ENCODE peak calls at places on chromosomes 12 and 14, in five cellular contexts. One of them, this sample, is unnamed.

GRCh38 chr14:61616524-61617185 is 78.7 kb upstream of the HIF1A start:
- DNase-seq in RWPE2: no peak
- DNase-seq in H1: no peak
- DNase-seq in prostate gland: no peak
- DNase-seq in upper lobe of left lung: no peak
- DNase-seq in this sample: no peak

GRCh38 chr12:18045446-18046001 is 44.5 kb downstream of the RERGL start:
- DNase-seq in RWPE2: no peak
- DNase-seq in H1: no peak
- DNase-seq in prostate gland: no peak
- DNase-seq in upper lobe of left lung: no peak
- DNase-seq in this sample: no peak

GRCh38 chr14:69483765-69484443 is 624 bp upstream of the PLEKHD1 start:
- DNase-seq in RWPE2: no peak
- DNase-seq in H1: no peak
- DNase-seq in prostate gland: no peak
- DNase-seq in upper lobe of left lung: peak
- DNase-seq in this sample: peak

GRCh38 chr12:13347241-13348043 is 150.9 kb downstream of the EMP1 start:
- DNase-seq in RWPE2: no peak
- DNase-seq in H1: no peak
- DNase-seq in prostate gland: no peak
- DNase-seq in upper lobe of left lung: no peak
- DNase-seq in this sample: no peak

GRCh38 chr14:20177433-20177974 is 13.2 kb upstream of the OR11G2 start:
- DNase-seq in RWPE2: no peak
- DNase-seq in H1: no peak
- DNase-seq in prostate gland: no peak
- DNase-seq in upper lobe of left lung: no peak
- DNase-seq in this sample: no peak

GRCh38 chr14:100660498-100661339 is 66.0 kb upstream of the DLK1 start:
- DNase-seq in RWPE2: no peak
- DNase-seq in H1: no peak
- DNase-seq in prostate gland: no peak
- DNase-seq in upper lobe of left lung: no peak
- DNase-seq in this sample: no peak

GRCh38 chr14:93657875-93658274 is 130.4 kb downstream of the PRIMA1 start:
- DNase-seq in RWPE2: no peak
- DNase-seq in H1: no peak
- DNase-seq in prostate gland: no peak
- DNase-seq in upper lobe of left lung: no peak
- DNase-seq in this sample: no peak

GRCh38 chr12:795305-795704 is 42.9 kb downstream of the WNK1 start:
- DNase-seq in RWPE2: no peak
- DNase-seq in H1: no peak
- DNase-seq in prostate gland: no peak
- DNase-seq in upper lobe of left lung: no peak
- DNase-seq in this sample: no peak

GRCh38 chr12:57515934-57516541 is 4.3 kb downstream of the DDIT3 start:
- DNase-seq in RWPE2: no peak
- DNase-seq in H1: no peak
- DNase-seq in prostate gland: no peak
- DNase-seq in upper lobe of left lung: no peak
- DNase-seq in this sample: no peak

DNA sequence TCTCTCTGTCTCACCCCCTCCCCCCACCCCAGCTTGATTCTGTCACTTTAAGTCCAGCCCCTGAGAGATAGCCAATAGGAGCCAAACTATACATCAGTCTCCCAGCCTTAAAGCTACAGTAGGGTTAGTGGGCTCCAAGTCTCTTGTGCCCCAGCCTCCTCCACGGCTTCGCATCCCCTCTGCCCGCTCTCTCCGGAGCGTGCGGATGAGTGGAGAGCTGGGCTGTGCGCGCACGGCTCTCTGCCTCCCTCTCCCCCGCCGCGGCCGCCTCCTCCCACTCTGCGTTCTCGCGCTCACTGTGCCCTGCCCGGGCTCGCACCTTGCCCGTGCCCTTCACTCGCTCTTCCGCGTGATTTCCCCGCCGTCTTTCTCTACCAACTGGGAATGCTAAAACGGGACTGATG is at the start of gene ESRRB:
- DNase-seq in RWPE2: no peak
- DNase-seq in H1: peak
- DNase-seq in prostate gland: no peak
- DNase-seq in upper lobe of left lung: no peak
- DNase-seq in this sample: no peak
- H3K4me3 ChIP-seq in RWPE2: no peak
- H3K4me3 ChIP-seq in H1: peak
- H3K4me3 ChIP-seq in prostate gland: peak
- H3K4me3 ChIP-seq in upper lobe of left lung: peak
- H3K4me3 ChIP-seq in this sample: no peak

GRCh38 chr14:71321556-71322315 is 414.5 kb downstream of the PCNX1 start:
- DNase-seq in RWPE2: no peak
- DNase-seq in H1: no peak
- DNase-seq in prostate gland: peak
- DNase-seq in upper lobe of left lung: peak
- DNase-seq in this sample: peak

GRCh38 chr14:71322660-71323250 is 415.5 kb downstream of the PCNX1 start:
- DNase-seq in RWPE2: no peak
- DNase-seq in H1: no peak
- DNase-seq in prostate gland: no peak
- DNase-seq in upper lobe of left lung: peak
- DNase-seq in this sample: no peak

GRCh38 chr14:71327691-71328090 is 420.4 kb downstream of the PCNX1 start:
- DNase-seq in RWPE2: no peak
- DNase-seq in H1: no peak
- DNase-seq in prostate gland: no peak
- DNase-seq in upper lobe of left lung: no peak
- DNase-seq in this sample: no peak

GRCh38 chr14:71328183-71328582 is 420.9 kb downstream of the PCNX1 start:
- DNase-seq in RWPE2: no peak
- DNase-seq in H1: no peak
- DNase-seq in prostate gland: no peak
- DNase-seq in upper lobe of left lung: no peak
- DNase-seq in this sample: no peak

GRCh38 chr14:71324767-71325272 is 417.6 kb downstream of the PCNX1 start:
- DNase-seq in RWPE2: no peak
- DNase-seq in H1: no peak
- DNase-seq in prostate gland: no peak
- DNase-seq in upper lobe of left lung: peak
- DNase-seq in this sample: no peak
- H3K4me3 ChIP-seq in RWPE2: no peak
- H3K4me3 ChIP-seq in H1: no peak
- H3K4me3 ChIP-seq in prostate gland: no peak
- H3K4me3 ChIP-seq in upper lobe of left lung: no peak
- H3K4me3 ChIP-seq in this sample: no peak

DNA sequence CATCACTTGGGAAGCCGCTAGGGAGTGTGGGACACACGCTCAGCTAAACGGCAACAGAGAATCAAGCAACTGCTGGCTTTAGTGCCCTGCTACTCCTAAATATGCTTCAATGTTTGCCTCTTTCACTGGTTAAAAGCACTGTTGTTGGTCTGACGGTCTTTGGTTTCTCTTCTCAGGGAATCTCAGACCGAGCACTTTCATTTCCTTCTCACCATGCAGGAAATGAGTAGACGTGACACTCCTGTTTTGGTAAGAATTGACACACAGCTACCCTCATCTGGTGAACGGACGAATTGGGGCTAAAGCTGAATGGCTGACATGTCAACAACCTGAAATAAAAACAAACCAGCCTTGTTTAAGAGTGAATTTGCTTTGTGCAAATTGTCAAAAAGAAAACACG is 57.5 kb upstream of the PIWIL1 start:
- DNase-seq in RWPE2: no peak
- DNase-seq in H1: no peak
- DNase-seq in prostate gland: no peak
- DNase-seq in upper lobe of left lung: no peak
- DNase-seq in this sample: no peak
- H3K4me3 ChIP-seq in RWPE2: no peak
- H3K4me3 ChIP-seq in H1: no peak
- H3K4me3 ChIP-seq in prostate gland: no peak
- H3K4me3 ChIP-seq in upper lobe of left lung: no peak
- H3K4me3 ChIP-seq in this sample: no peak

GRCh38 chr12:6330999-6331714 is 10.7 kb downstream of the TNFRSF1A start:
- DNase-seq in RWPE2: no peak
- DNase-seq in H1: no peak
- DNase-seq in prostate gland: no peak
- DNase-seq in upper lobe of left lung: no peak
- DNase-seq in this sample: no peak

GRCh38 chr12:6328045-6328779 is 13.7 kb downstream of the TNFRSF1A start:
- DNase-seq in RWPE2: no peak
- DNase-seq in H1: no peak
- DNase-seq in prostate gland: no peak
- DNase-seq in upper lobe of left lung: no peak
- DNase-seq in this sample: no peak

GRCh38 chr12:6328945-6329692 is 12.8 kb downstream of the TNFRSF1A start:
- DNase-seq in RWPE2: no peak
- DNase-seq in H1: no peak
- DNase-seq in prostate gland: no peak
- DNase-seq in upper lobe of left lung: no peak
- DNase-seq in this sample: no peak

GRCh38 chr12:6330192-6330591 is 11.7 kb downstream of the TNFRSF1A start:
- DNase-seq in RWPE2: no peak
- DNase-seq in H1: no peak
- DNase-seq in prostate gland: no peak
- DNase-seq in upper lobe of left lung: no peak
- DNase-seq in this sample: no peak

GRCh38 chr12:6329693-6330045 is 12.2 kb downstream of the TNFRSF1A start:
- DNase-seq in RWPE2: no peak
- DNase-seq in H1: no peak
- DNase-seq in prostate gland: no peak
- DNase-seq in upper lobe of left lung: no peak
- DNase-seq in this sample: peak
- H3K4me3 ChIP-seq in RWPE2: no peak
- H3K4me3 ChIP-seq in H1: no peak
- H3K4me3 ChIP-seq in prostate gland: no peak
- H3K4me3 ChIP-seq in upper lobe of left lung: no peak
- H3K4me3 ChIP-seq in this sample: no peak

DNA sequence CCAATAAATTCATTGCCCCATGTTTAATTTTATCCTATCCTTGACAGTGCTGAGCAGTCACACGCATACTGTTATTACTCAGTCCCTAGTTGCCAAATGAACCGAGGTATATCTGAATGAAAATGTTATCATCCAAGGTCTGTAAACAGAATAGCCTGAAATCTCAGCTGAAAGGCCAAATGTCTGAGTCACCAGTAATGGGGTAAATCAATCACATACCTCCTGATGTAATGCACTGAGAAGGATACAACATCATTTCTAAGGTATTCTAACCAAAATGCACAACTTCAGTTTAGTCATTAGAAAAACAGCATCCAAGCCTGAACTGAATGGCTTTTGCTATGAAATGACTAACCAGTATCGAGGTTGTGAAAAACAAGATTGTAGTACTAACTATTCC is 228.6 kb downstream of the DPF3 start:
- DNase-seq in RWPE2: no peak
- DNase-seq in H1: no peak
- DNase-seq in prostate gland: no peak
- DNase-seq in upper lobe of left lung: no peak
- DNase-seq in this sample: no peak
- H3K4me3 ChIP-seq in RWPE2: no peak
- H3K4me3 ChIP-seq in H1: no peak
- H3K4me3 ChIP-seq in prostate gland: no peak
- H3K4me3 ChIP-seq in upper lobe of left lung: no peak
- H3K4me3 ChIP-seq in this sample: no peak

DNA sequence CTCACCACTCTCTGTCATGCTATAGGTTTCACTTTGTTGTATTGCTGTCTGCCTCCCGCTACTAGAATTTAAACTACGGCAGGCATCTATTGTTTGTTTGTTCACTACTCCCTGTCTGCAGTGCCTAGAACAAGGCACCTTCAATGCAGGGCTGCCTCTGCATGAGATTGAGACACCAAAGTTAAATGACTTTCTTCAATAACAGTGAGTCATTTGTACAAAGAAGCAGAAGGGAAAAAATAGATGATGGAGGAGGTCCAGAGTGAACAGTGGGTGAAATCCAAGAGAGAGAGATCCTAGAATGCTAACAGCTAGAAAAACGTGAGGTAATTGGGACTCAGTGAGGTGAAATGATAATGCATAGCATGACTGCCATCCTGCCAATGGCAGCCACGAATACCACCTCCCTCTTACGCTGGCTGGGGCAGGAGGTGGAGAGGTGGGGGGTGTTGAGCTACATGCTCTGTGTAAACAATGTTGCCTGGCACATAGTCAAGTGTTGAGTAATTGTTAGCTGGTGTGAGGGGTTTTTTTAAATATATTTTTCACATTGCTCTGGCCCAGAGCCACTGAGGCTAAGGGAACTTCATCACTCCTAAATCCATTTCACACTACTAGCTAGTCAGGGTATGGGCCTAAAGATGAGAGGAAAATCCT is 367.6 kb downstream of the RPS29 start:
- DNase-seq in RWPE2: no peak
- DNase-seq in H1: no peak
- DNase-seq in prostate gland: no peak
- DNase-seq in upper lobe of left lung: no peak
- DNase-seq in this sample: peak
- H3K4me3 ChIP-seq in RWPE2: no peak
- H3K4me3 ChIP-seq in H1: no peak
- H3K4me3 ChIP-seq in prostate gland: no peak
- H3K4me3 ChIP-seq in upper lobe of left lung: no peak
- H3K4me3 ChIP-seq in this sample: no peak

GRCh38 chr12:99154264-99154982 is 493.1 kb upstream of the GARIN6 start:
- DNase-seq in RWPE2: no peak
- DNase-seq in H1: no peak
- DNase-seq in prostate gland: no peak
- DNase-seq in upper lobe of left lung: no peak
- DNase-seq in this sample: peak
- H3K4me3 ChIP-seq in RWPE2: no peak
- H3K4me3 ChIP-seq in H1: no peak
- H3K4me3 ChIP-seq in prostate gland: no peak
- H3K4me3 ChIP-seq in upper lobe of left lung: no peak
- H3K4me3 ChIP-seq in this sample: no peak

GRCh38 chr12:48788852-48789775 is at the start of gene ADCY6:
- DNase-seq in RWPE2: no peak
- DNase-seq in H1: no peak
- DNase-seq in prostate gland: peak
- DNase-seq in upper lobe of left lung: peak
- DNase-seq in this sample: peak

GRCh38 chr12:48789858-48790326 is 1.0 kb upstream of the ADCY6 start:
- DNase-seq in RWPE2: no peak
- DNase-seq in H1: no peak
- DNase-seq in prostate gland: no peak
- DNase-seq in upper lobe of left lung: no peak
- DNase-seq in this sample: no peak

GRCh38 chr12:48786591-48787544 is 2.0 kb downstream of the ADCY6 start:
- DNase-seq in RWPE2: no peak
- DNase-seq in H1: no peak
- DNase-seq in prostate gland: no peak
- DNase-seq in upper lobe of left lung: no peak
- DNase-seq in this sample: peak

GRCh38 chr12:48787791-48788521 is 933 bp downstream of the ADCY6 start:
- DNase-seq in RWPE2: no peak
- DNase-seq in H1: no peak
- DNase-seq in prostate gland: no peak
- DNase-seq in upper lobe of left lung: no peak
- DNase-seq in this sample: no peak

DNA sequence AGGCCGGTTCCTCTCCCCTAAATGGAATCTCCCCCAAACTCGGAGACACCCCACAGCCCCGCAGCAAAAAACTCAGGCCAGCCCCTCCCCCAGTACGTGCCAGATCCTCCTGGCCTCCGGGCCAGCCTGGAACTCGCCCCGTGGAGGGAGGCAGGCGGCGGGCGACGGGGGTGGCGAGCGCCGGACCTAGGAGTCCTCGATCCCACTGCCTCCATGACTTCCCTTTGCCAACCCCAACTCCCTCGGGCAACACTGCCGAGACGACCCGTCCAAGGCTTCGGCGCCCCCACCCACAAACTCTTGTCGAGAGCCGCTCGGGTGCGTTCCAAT is 402 bp downstream of the ADCY6 start:
- DNase-seq in RWPE2: no peak
- DNase-seq in H1: no peak
- DNase-seq in prostate gland: no peak
- DNase-seq in upper lobe of left lung: no peak
- DNase-seq in this sample: no peak
- H3K4me3 ChIP-seq in RWPE2: peak
- H3K4me3 ChIP-seq in H1: peak
- H3K4me3 ChIP-seq in prostate gland: peak
- H3K4me3 ChIP-seq in upper lobe of left lung: peak
- H3K4me3 ChIP-seq in this sample: peak

This sample was measured in uterus.